ENCODE peak calls at places on chromosomes 7 and 10, in five cellular contexts. One of them, this sample, is unnamed.

GRCh38 chr10:46255696-46256355 is 31.0 kb upstream of the ANTXRL start:
- DNase-seq in colonic mucosa: peak
- DNase-seq in AG04449: no peak
- DNase-seq in BE2C: peak
- DNase-seq in HFFc6: peak
- DNase-seq in this sample: no peak

GRCh38 chr10:88291289-88292184 is 291.6 kb downstream of the RNLS start:
- DNase-seq in colonic mucosa: no peak
- DNase-seq in AG04449: no peak
- DNase-seq in BE2C: no peak
- DNase-seq in HFFc6: no peak
- DNase-seq in this sample: no peak

GRCh38 chr7:139358541-139359365 is 941 bp upstream of the LUC7L2 start:
- DNase-seq in colonic mucosa: no peak
- DNase-seq in AG04449: no peak
- DNase-seq in BE2C: no peak
- DNase-seq in HFFc6: no peak
- DNase-seq in this sample: peak

GRCh38 chr10:71802715-71803488 is 29.6 kb upstream of the VSIR start:
- DNase-seq in colonic mucosa: no peak
- DNase-seq in AG04449: no peak
- DNase-seq in BE2C: no peak
- DNase-seq in HFFc6: no peak
- DNase-seq in this sample: no peak

GRCh38 chr10:89301231-89301630 is 615 bp upstream of the IFIT2 start:
- DNase-seq in colonic mucosa: peak
- DNase-seq in AG04449: no peak
- DNase-seq in BE2C: no peak
- DNase-seq in HFFc6: peak
- DNase-seq in this sample: no peak

GRCh38 chr10:77622822-77623410 is 14.7 kb downstream of the KCNMA1 start:
- DNase-seq in colonic mucosa: no peak
- DNase-seq in AG04449: no peak
- DNase-seq in BE2C: no peak
- DNase-seq in HFFc6: no peak
- DNase-seq in this sample: no peak

GRCh38 chr7:31464601-31465000 is 49.3 kb upstream of the ITPRID1 start:
- DNase-seq in colonic mucosa: no peak
- DNase-seq in AG04449: no peak
- DNase-seq in BE2C: no peak
- DNase-seq in HFFc6: no peak
- DNase-seq in this sample: no peak

GRCh38 chr7:117308891-117309290 is 14.0 kb downstream of the WNT2 start:
- DNase-seq in colonic mucosa: no peak
- DNase-seq in AG04449: no peak
- DNase-seq in BE2C: no peak
- DNase-seq in HFFc6: no peak
- DNase-seq in this sample: no peak

GRCh38 chr10:121823993-121824463 is 103.8 kb downstream of the ATE1 start:
- DNase-seq in colonic mucosa: no peak
- DNase-seq in AG04449: no peak
- DNase-seq in BE2C: no peak
- DNase-seq in HFFc6: peak
- DNase-seq in this sample: no peak

GRCh38 chr7:815284-816216 is 16.7 kb upstream of the SUN1 start:
- DNase-seq in colonic mucosa: peak
- DNase-seq in AG04449: no peak
- DNase-seq in BE2C: peak
- DNase-seq in HFFc6: no peak
- DNase-seq in this sample: no peak

GRCh38 chr10:123649672-123650071 is 16.5 kb upstream of the GPR26 start:
- DNase-seq in colonic mucosa: no peak
- DNase-seq in AG04449: no peak
- DNase-seq in BE2C: no peak
- DNase-seq in HFFc6: no peak
- DNase-seq in this sample: no peak

GRCh38 chr7:13981070-13981469 is 8.4 kb downstream of the ETV1 start:
- DNase-seq in colonic mucosa: peak
- DNase-seq in AG04449: peak
- DNase-seq in BE2C: peak
- DNase-seq in HFFc6: peak
- DNase-seq in this sample: no peak

GRCh38 chr7:33196194-33196593 is 66.8 kb downstream of the BBS9 start:
- DNase-seq in colonic mucosa: no peak
- DNase-seq in AG04449: no peak
- DNase-seq in BE2C: no peak
- DNase-seq in HFFc6: no peak
- DNase-seq in this sample: no peak

GRCh38 chr10:60414877-60415585 is 25.4 kb upstream of the ANK3 start:
- DNase-seq in colonic mucosa: no peak
- DNase-seq in AG04449: peak
- DNase-seq in BE2C: no peak
- DNase-seq in HFFc6: peak
- DNase-seq in this sample: no peak

GRCh38 chr10:131650771-131651673 is 249.8 kb upstream of the PPP2R2D start:
- DNase-seq in colonic mucosa: no peak
- DNase-seq in AG04449: no peak
- DNase-seq in BE2C: no peak
- DNase-seq in HFFc6: no peak
- DNase-seq in this sample: no peak

GRCh38 chr10:32958992-32959703 is 1.1 kb upstream of the ITGB1 start:
- DNase-seq in colonic mucosa: no peak
- DNase-seq in AG04449: no peak
- DNase-seq in BE2C: no peak
- DNase-seq in HFFc6: no peak
- DNase-seq in this sample: no peak

GRCh38 chr7:7662527-7662926 is 22.0 kb downstream of the UMAD1 start:
- DNase-seq in colonic mucosa: no peak
- DNase-seq in AG04449: no peak
- DNase-seq in BE2C: peak
- DNase-seq in HFFc6: no peak
- DNase-seq in this sample: no peak
- TF ChIP-seq CTCF in colonic mucosa: no peak
- TF ChIP-seq CTCF in AG04449: peak
- TF ChIP-seq CTCF in BE2C: peak
- TF ChIP-seq CTCF in HFFc6: peak
- TF ChIP-seq CTCF in this sample: no peak

GRCh38 chr7:104096683-104097082 is 107.2 kb upstream of the RELN start:
- DNase-seq in colonic mucosa: no peak
- DNase-seq in AG04449: no peak
- DNase-seq in BE2C: peak
- DNase-seq in HFFc6: peak
- DNase-seq in this sample: no peak
- TF ChIP-seq CTCF in colonic mucosa: no peak
- TF ChIP-seq CTCF in AG04449: peak
- TF ChIP-seq CTCF in BE2C: peak
- TF ChIP-seq CTCF in HFFc6: peak
- TF ChIP-seq CTCF in this sample: no peak

GRCh38 chr10:23981520-23982309 is 227.2 kb upstream of the KIAA1217 start:
- DNase-seq in colonic mucosa: no peak
- DNase-seq in AG04449: no peak
- DNase-seq in BE2C: no peak
- DNase-seq in HFFc6: no peak
- DNase-seq in this sample: no peak
- TF ChIP-seq CTCF in colonic mucosa: no peak
- TF ChIP-seq CTCF in AG04449: no peak
- TF ChIP-seq CTCF in BE2C: no peak
- TF ChIP-seq CTCF in HFFc6: no peak
- TF ChIP-seq CTCF in this sample: no peak

DNA sequence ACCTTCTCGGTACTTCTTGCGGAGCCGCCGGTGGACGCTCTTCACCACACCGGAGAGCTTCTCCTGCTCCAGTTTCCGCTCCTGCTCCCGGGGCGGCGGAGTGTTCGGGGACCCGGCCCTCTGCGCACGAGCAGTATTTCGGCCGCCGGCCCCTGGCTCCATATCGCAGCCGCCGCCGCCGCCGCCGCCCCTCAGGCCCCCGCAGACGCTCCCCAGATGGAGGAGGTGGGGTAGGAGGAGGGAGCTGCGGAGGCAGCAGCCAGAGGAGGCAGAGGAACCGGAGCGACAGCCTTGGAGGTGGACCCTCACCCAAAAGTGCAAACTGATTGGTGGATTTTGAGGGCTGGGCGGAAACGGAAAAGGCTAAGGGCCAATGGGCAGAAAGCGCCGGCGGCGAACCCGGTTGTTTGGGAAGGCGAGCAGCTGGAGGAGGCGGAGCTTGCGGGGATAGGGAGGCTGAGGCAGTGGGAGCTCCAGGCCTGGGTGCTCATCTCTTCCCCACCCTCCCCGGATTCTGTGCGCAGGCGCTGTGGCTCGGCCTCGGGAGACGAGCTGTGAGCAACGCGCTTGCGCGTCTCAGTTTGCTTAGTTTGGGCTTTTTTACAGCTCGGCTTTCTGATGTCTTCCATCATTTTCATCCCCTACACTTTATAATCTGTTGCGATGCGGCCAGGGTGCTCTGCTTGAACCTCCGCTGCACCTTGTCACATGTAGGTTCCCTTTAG is 146.9 kb downstream of the GPR85 start:
- DNase-seq in colonic mucosa: peak
- DNase-seq in AG04449: peak
- DNase-seq in BE2C: peak
- DNase-seq in HFFc6: peak
- DNase-seq in this sample: peak
- TF ChIP-seq CTCF in colonic mucosa: no peak
- TF ChIP-seq CTCF in AG04449: no peak
- TF ChIP-seq CTCF in BE2C: no peak
- TF ChIP-seq CTCF in HFFc6: no peak
- TF ChIP-seq CTCF in this sample: no peak

GRCh38 chr7:149354119-149354518 is 92.1 kb downstream of the ZNF783 start:
- DNase-seq in colonic mucosa: no peak
- DNase-seq in AG04449: no peak
- DNase-seq in BE2C: no peak
- DNase-seq in HFFc6: no peak
- DNase-seq in this sample: no peak

GRCh38 chr7:149355390-149356048 is 93.5 kb downstream of the ZNF783 start:
- DNase-seq in colonic mucosa: no peak
- DNase-seq in AG04449: no peak
- DNase-seq in BE2C: no peak
- DNase-seq in HFFc6: peak
- DNase-seq in this sample: no peak
- TF ChIP-seq CTCF in colonic mucosa: no peak
- TF ChIP-seq CTCF in AG04449: no peak
- TF ChIP-seq CTCF in BE2C: no peak
- TF ChIP-seq CTCF in HFFc6: no peak
- TF ChIP-seq CTCF in this sample: no peak

DNA sequence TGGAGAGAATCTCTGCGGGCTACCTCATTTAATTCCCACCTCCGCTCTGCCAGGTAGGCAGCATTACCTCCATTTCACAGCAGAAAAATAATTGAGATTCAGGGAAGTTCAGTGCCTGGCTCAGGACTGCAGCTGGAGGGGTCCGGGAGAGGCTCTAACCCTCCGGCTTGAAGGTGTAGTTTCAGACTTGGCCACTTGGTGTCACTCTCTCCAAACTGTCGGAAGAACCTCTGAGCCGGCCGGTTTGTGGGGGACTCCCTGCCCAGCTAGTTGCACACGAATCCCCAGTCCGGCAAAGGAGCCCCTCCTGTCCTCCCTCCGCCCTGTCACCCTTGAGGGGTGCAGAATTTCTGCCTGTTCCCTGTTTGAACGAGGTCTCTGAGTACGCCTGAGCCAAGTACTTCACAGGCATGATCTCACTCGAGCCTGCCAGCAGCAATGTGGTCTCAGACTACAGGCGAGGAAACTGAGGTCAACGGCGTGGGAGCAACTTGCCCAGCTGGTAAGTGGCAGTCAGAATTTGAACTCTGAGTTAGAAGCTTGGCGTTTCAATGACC is 144.7 kb upstream of the ZNF716 start:
- DNase-seq in colonic mucosa: no peak
- DNase-seq in AG04449: no peak
- DNase-seq in BE2C: no peak
- DNase-seq in HFFc6: no peak
- DNase-seq in this sample: no peak
- TF ChIP-seq CTCF in colonic mucosa: no peak
- TF ChIP-seq CTCF in AG04449: no peak
- TF ChIP-seq CTCF in BE2C: peak
- TF ChIP-seq CTCF in HFFc6: peak
- TF ChIP-seq CTCF in this sample: no peak